ENCODE peak calls at places on chromosomes 5 and 9, in nine cellular contexts. G is endodermal cell; X is caudate nucleus; A is AG04450; B is effector memory CD4-positive, alpha-beta T cell; F is neuronal stem cell; J is lower lobe of right lung; T is vagina; Y is CD4-positive, alpha-beta T cell. O is an unnamed sample.

GRCh38 chr9:123954921-123955320 is 25.0 kb upstream of the DENND1A start:
- DNase-seq in A (no peak), F (no peak), T (no peak), Y (no peak), B (no peak), J (no peak), G (no peak), X (no peak), O (no peak)

GRCh38 chr9:132283863-132284262 is 70.9 kb downstream of the SETX start:
- DNase-seq in T (no peak), A (no peak), Y (no peak), X (no peak), G (no peak), F (no peak), J (no peak), B (no peak), O (no peak)

GRCh38 chr5:66933066-66933465 is 263.5 kb downstream of the CD180 start:
- DNase-seq in B (no peak), J (no peak), F (no peak), A (peak), G (no peak), Y (no peak), X (no peak), T (no peak), O (no peak)

GRCh38 chr9:88593537-88594185 is 58.7 kb downstream of the NXNL2 start:
- DNase-seq in Y (peak), J (no peak), X (no peak), T (no peak), G (no peak), F (peak), B (no peak), A (no peak), O (peak)

GRCh38 chr9:131276891-131277672 is 772 bp upstream of the FAM78A start:
- DNase-seq in X (peak), J (no peak), G (no peak), Y (peak), F (no peak), A (no peak), B (peak), T (no peak), O (no peak)

GRCh38 chr9:73125651-73126050 is 26.0 kb upstream of the ANXA1 start:
- DNase-seq in J (no peak), B (no peak), X (no peak), Y (no peak), A (no peak), T (no peak), G (no peak), F (no peak), O (no peak)

GRCh38 chr5:124662261-124662781 is 84.1 kb downstream of the ZNF608 start:
- DNase-seq in Y (no peak), J (no peak), F (peak), A (no peak), B (no peak), G (peak), T (no peak), X (no peak), O (no peak)

GRCh38 chr5:178683758-178684157 is 46.7 kb downstream of the ZNF354A start:
- DNase-seq in Y (no peak), A (no peak), B (no peak), T (no peak), F (no peak), G (no peak), X (no peak), J (no peak), O (no peak)

GRCh38 chr5:13574634-13575033 is 369.9 kb downstream of the DNAH5 start:
- DNase-seq in A (no peak), G (no peak), F (no peak), Y (no peak), J (no peak), T (no peak), X (no peak), B (no peak), O (no peak)

GRCh38 chr5:125575561-125576504 is 829.4 kb upstream of the ZNF608 start:
- DNase-seq in Y (no peak), A (no peak), G (peak), B (no peak), X (peak), F (peak), J (no peak), T (no peak), O (peak)

GRCh38 chr5:42547146-42547545 is 123.9 kb downstream of the GHR start:
- DNase-seq in J (no peak), T (no peak), Y (no peak), G (no peak), F (no peak), X (no peak), A (no peak), B (no peak), O (no peak)

GRCh38 chr9:128316421-128316820 is 5.8 kb downstream of the TRUB2 start:
- DNase-seq in G (no peak), A (no peak), X (peak), Y (no peak), B (no peak), F (no peak), T (no peak), J (no peak), O (peak)
- H3K27ac ChIP-seq in G (no peak), A (no peak), X (peak), Y (no peak), B (no peak), F (no peak), T (no peak), J (no peak), O (peak)

DNA sequence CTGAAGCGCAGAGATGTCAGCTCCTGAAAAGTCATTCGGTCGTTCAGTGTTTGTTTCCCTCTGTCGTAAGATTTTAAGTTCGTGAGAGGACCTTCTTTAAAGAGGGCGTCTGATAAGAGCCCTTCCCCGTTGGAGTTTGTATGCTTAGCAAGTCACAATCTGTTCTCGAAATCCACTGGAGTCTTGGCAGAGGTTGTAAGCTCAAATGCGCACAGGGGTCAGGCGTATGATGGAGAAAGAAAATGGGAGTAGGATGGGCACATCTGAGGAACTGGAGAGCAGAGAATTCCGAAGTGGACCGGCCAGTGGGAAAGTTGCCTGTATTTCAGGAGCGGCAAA is 717 bp downstream of the HSD17B4 start:
- DNase-seq in B (no peak), X (no peak), J (peak), T (no peak), F (no peak), Y (no peak), A (no peak), G (no peak), O (peak)
- H3K27ac ChIP-seq in B (peak), X (peak), J (peak), T (peak), F (no peak), Y (peak), A (peak), G (peak), O (peak)

GRCh38 chr5:174731214-174732039 is 7.0 kb downstream of the MSX2 start:
- DNase-seq in A (no peak), Y (no peak), F (no peak), T (no peak), J (no peak), B (no peak), G (peak), X (no peak), O (no peak)

GRCh38 chr5:174725991-174726601 is 1.7 kb downstream of the MSX2 start:
- DNase-seq in F (no peak), A (no peak), Y (no peak), B (no peak), T (no peak), X (no peak), G (peak), J (no peak), O (no peak)

GRCh38 chr5:174727794-174728662 is 3.6 kb downstream of the MSX2 start:
- DNase-seq in F (no peak), Y (no peak), X (no peak), T (no peak), G (no peak), B (no peak), A (no peak), J (no peak), O (no peak)

GRCh38 chr5:174726916-174727793 is 2.8 kb downstream of the MSX2 start:
- DNase-seq in T (no peak), G (peak), A (no peak), J (no peak), Y (no peak), X (no peak), B (no peak), F (no peak), O (no peak)

DNA sequence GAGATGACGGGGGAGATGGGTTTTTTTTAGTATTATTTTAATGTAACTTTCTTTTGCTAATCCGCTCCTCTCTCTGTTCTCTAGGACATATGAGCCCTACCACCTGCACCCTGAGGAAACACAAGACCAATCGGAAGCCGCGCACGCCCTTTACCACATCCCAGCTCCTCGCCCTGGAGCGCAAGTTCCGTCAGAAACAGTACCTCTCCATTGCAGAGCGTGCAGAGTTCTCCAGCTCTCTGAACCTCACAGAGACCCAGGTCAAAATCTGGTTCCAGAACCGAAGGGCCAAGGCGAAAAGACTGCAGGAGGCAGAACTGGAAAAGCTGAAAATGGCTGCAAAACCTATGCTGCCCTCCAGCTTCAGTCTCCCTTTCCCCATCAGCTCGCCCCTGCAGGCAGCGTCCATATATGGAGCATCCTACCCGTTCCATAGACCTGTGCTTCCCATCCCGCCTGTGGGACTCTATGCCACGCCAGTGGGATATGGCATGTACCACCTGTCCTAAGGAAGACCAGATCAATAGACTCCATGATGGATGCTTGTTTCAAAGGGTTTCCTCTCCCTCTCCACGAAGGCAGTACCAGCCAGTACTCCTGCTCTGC is 4.8 kb downstream of the MSX2 start:
- DNase-seq in F (no peak), X (no peak), T (no peak), G (peak), J (no peak), B (no peak), A (no peak), Y (no peak), O (no peak)
- H3K27ac ChIP-seq in F (no peak), X (no peak), T (no peak), G (no peak), J (no peak), B (no peak), A (no peak), Y (no peak), O (no peak)

DNA sequence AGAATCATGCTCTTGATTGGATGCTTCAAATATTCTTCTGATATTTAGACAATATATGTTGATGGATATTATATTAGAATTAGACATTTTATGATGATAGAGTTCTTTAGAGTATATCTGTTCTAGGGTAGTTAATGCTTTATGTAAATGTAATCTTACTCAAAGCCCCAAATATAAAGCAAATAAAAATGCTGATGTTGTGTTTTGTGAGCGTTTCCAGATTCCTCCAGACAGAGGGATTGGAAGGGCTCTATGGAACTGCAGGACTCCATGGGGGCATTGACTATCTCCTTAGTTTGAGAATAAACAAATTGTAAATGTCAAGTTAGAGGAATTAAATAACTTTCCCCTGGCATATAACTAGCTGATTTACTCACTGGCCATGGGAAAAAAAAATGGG is 184.5 kb downstream of the MRPS30 start:
- DNase-seq in A (no peak), J (no peak), B (no peak), Y (no peak), G (no peak), F (no peak), T (no peak), X (no peak), O (no peak)
- H3K27ac ChIP-seq in A (no peak), J (no peak), B (no peak), Y (no peak), G (no peak), F (no peak), T (no peak), X (no peak), O (no peak)

DNA sequence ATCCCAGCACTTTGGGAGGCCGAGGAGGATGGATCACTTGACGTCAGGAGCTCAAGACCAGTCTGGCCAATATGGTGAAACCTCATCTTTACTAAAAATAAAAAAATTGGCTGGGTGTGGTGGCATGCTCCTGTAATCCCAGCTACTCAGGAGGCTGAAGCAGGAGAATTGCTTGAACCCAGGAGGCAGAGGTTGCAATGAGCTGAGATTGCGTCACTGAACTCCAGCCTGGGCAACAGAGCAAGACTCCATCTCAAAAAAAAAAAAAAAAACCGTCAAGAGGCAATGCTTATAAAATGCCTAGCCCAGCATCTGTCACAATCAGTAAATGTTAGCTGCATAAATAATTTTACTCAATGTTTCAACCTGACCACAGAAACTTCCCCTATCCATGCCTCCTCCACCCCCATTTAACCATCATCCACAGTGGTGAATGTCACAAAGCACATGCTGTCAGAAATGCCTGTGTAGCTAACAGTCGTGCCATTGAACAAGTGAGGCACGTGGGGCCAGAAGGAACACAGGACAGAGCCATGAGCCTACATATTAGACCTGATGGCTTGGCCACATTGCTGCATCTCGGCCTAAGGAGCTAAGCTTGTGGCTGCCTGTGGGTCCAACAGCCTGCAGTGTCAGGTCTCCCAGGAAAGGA is 16.8 kb upstream of the TCOF1 start:
- DNase-seq in G (no peak), F (no peak), T (no peak), A (no peak), X (no peak), Y (no peak), B (no peak), J (no peak), O (no peak)
- H3K27ac ChIP-seq in G (no peak), F (no peak), T (no peak), A (no peak), X (no peak), Y (no peak), B (no peak), J (no peak), O (no peak)

GRCh38 chr5:172142709-172143215 is 45.3 kb downstream of the STK10 start:
- DNase-seq in J (no peak), T (no peak), A (no peak), Y (no peak), B (no peak), X (no peak), G (peak), F (no peak), O (no peak)

GRCh38 chr5:172140120-172140519 is 47.9 kb downstream of the STK10 start:
- DNase-seq in A (no peak), T (no peak), X (no peak), J (no peak), F (no peak), G (no peak), B (no peak), Y (no peak), O (no peak)

GRCh38 chr5:172140866-172141265 is 47.2 kb downstream of the STK10 start:
- DNase-seq in F (no peak), A (no peak), Y (no peak), G (no peak), X (no peak), J (no peak), T (no peak), B (no peak), O (no peak)

GRCh38 chr5:172143875-172144274 is 44.1 kb downstream of the STK10 start:
- DNase-seq in J (no peak), G (no peak), A (no peak), T (no peak), X (no peak), Y (no peak), F (no peak), B (no peak), O (no peak)

GRCh38 chr5:172141949-172142319 is 46.1 kb downstream of the STK10 start:
- DNase-seq in T (no peak), J (no peak), F (no peak), G (no peak), B (no peak), A (no peak), Y (no peak), X (no peak), O (no peak)
- H3K27ac ChIP-seq in T (no peak), J (no peak), F (no peak), G (no peak), B (no peak), A (no peak), Y (peak), X (no peak), O (no peak)

GRCh38 chr5:78577051-78577807 is 71.3 kb downstream of the LHFPL2 start:
- DNase-seq in G (no peak), X (no peak), B (no peak), Y (no peak), T (no peak), J (no peak), A (no peak), F (no peak), O (no peak)
- H3K27ac ChIP-seq in G (no peak), X (no peak), B (no peak), Y (no peak), T (no peak), J (peak), A (no peak), F (no peak), O (no peak)

DNA sequence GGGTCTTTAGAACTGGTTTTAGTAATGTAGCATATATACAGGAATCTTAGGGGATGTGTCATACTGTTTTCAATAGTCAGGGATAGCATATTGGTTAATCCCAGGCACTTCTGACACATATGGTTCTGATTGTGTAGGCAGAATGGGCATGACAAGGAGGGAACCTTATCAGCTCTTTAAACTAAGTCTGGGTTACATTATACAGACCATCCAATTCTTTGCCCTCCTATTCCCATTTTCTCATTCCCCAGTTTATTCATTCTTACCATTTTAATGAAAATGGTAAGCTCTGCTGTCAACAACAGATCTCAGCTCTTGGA is 85.1 kb downstream of the NDUFAF2 start:
- DNase-seq in J (no peak), G (no peak), T (no peak), A (no peak), Y (no peak), F (no peak), X (no peak), B (no peak), O (no peak)
- H3K27ac ChIP-seq in J (no peak), G (no peak), T (no peak), A (peak), Y (no peak), F (no peak), X (no peak), B (no peak), O (no peak)

O was measured in substantia nigra.